ENCODE peak calls at places on chromosome 7, in eight cellular contexts. One of them, this sample, is unnamed. For H3K36me3, the result is how much of the 10 kb centered on the place peaks cover.

GRCh38 chr7:101644879-101645278 is 15.8 kb upstream of the MYL10 start:
- DNase-seq in suprapubic skin: no peak
- DNase-seq in stomach: peak
- DNase-seq in prostate gland: no peak
- DNase-seq in adrenal gland: no peak
- DNase-seq in uterus: no peak
- DNase-seq in PC-9: no peak
- DNase-seq in GM06990: no peak
- DNase-seq in this sample: no peak

GRCh38 chr7:112958775-112959174 is 127.9 kb downstream of the GPR85 start:
- DNase-seq in suprapubic skin: no peak
- DNase-seq in stomach: no peak
- DNase-seq in prostate gland: no peak
- DNase-seq in adrenal gland: no peak
- DNase-seq in uterus: no peak
- DNase-seq in PC-9: no peak
- DNase-seq in GM06990: no peak
- DNase-seq in this sample: no peak

GRCh38 chr7:152674860-152675760 is 831 bp downstream of the XRCC2 start:
- DNase-seq in suprapubic skin: no peak
- DNase-seq in stomach: no peak
- DNase-seq in prostate gland: no peak
- DNase-seq in adrenal gland: no peak
- DNase-seq in uterus: no peak
- DNase-seq in PC-9: no peak
- DNase-seq in GM06990: no peak
- DNase-seq in this sample: no peak

GRCh38 chr7:101814996-101815825 is 2.2 kb upstream of the CUX1 start:
- DNase-seq in suprapubic skin: peak
- DNase-seq in stomach: peak
- DNase-seq in prostate gland: peak
- DNase-seq in adrenal gland: peak
- DNase-seq in uterus: peak
- DNase-seq in PC-9: no peak
- DNase-seq in GM06990: peak
- DNase-seq in this sample: peak

GRCh38 chr7:85489498-85489897 is 302.6 kb upstream of the SEMA3D start:
- DNase-seq in suprapubic skin: no peak
- DNase-seq in stomach: no peak
- DNase-seq in prostate gland: no peak
- DNase-seq in adrenal gland: no peak
- DNase-seq in uterus: no peak
- DNase-seq in PC-9: no peak
- DNase-seq in GM06990: no peak
- DNase-seq in this sample: no peak

GRCh38 chr7:24842449-24843241 is 85.4 kb upstream of the GSDME start:
- DNase-seq in suprapubic skin: no peak
- DNase-seq in stomach: no peak
- DNase-seq in prostate gland: no peak
- DNase-seq in adrenal gland: no peak
- DNase-seq in uterus: no peak
- DNase-seq in PC-9: no peak
- DNase-seq in GM06990: peak
- DNase-seq in this sample: no peak

GRCh38 chr7:130791746-130792145 is 57.7 kb upstream of the KLF14 start:
- DNase-seq in suprapubic skin: no peak
- DNase-seq in stomach: no peak
- DNase-seq in prostate gland: no peak
- DNase-seq in adrenal gland: no peak
- DNase-seq in uterus: no peak
- DNase-seq in PC-9: no peak
- DNase-seq in GM06990: no peak
- DNase-seq in this sample: no peak

GRCh38 chr7:44212018-44212417 is 11.2 kb downstream of the YKT6 start:
- DNase-seq in suprapubic skin: peak
- DNase-seq in stomach: no peak
- DNase-seq in prostate gland: no peak
- DNase-seq in adrenal gland: no peak
- DNase-seq in uterus: no peak
- DNase-seq in PC-9: no peak
- DNase-seq in GM06990: no peak
- DNase-seq in this sample: no peak

GRCh38 chr7:148806187-148806586 is 77.9 kb downstream of the EZH2 start:
- DNase-seq in suprapubic skin: no peak
- DNase-seq in stomach: no peak
- DNase-seq in prostate gland: no peak
- DNase-seq in adrenal gland: no peak
- DNase-seq in uterus: no peak
- DNase-seq in PC-9: no peak
- DNase-seq in GM06990: no peak
- DNase-seq in this sample: no peak

GRCh38 chr7:157273208-157274202 is 63.3 kb upstream of the DNAJB6 start:
- DNase-seq in suprapubic skin: no peak
- DNase-seq in stomach: peak
- DNase-seq in prostate gland: peak
- DNase-seq in adrenal gland: peak
- DNase-seq in uterus: peak
- DNase-seq in PC-9: peak
- DNase-seq in GM06990: peak
- DNase-seq in this sample: peak

GRCh38 chr7:95511716-95512260 is 26.0 kb downstream of the ASB4 start:
- DNase-seq in suprapubic skin: peak
- DNase-seq in stomach: peak
- DNase-seq in prostate gland: peak
- DNase-seq in adrenal gland: peak
- DNase-seq in uterus: peak
- DNase-seq in PC-9: peak
- DNase-seq in GM06990: no peak
- DNase-seq in this sample: peak

GRCh38 chr7:101891936-101892640 is 74.7 kb downstream of the CUX1 start:
- DNase-seq in suprapubic skin: no peak
- DNase-seq in stomach: no peak
- DNase-seq in prostate gland: no peak
- DNase-seq in adrenal gland: no peak
- DNase-seq in uterus: no peak
- DNase-seq in PC-9: no peak
- DNase-seq in GM06990: no peak
- DNase-seq in this sample: no peak

GRCh38 chr7:139018910-139019309 is 16.9 kb downstream of the ZC3HAV1L start:
- DNase-seq in suprapubic skin: no peak
- DNase-seq in stomach: no peak
- DNase-seq in prostate gland: no peak
- DNase-seq in adrenal gland: no peak
- DNase-seq in uterus: no peak
- DNase-seq in PC-9: no peak
- DNase-seq in GM06990: no peak
- DNase-seq in this sample: no peak

GRCh38 chr7:135690566-135690965 is 28.3 kb downstream of the STMP1 start:
- DNase-seq in suprapubic skin: no peak
- DNase-seq in stomach: no peak
- DNase-seq in prostate gland: no peak
- DNase-seq in adrenal gland: no peak
- DNase-seq in uterus: no peak
- DNase-seq in PC-9: no peak
- DNase-seq in GM06990: no peak
- DNase-seq in this sample: no peak

GRCh38 chr7:108001759-108002725 is 919 bp downstream of the LAMB1 start:
- DNase-seq in suprapubic skin: no peak
- DNase-seq in stomach: no peak
- DNase-seq in prostate gland: no peak
- DNase-seq in adrenal gland: no peak
- DNase-seq in uterus: peak
- DNase-seq in PC-9: no peak
- DNase-seq in GM06990: no peak
- DNase-seq in this sample: no peak

DNA sequence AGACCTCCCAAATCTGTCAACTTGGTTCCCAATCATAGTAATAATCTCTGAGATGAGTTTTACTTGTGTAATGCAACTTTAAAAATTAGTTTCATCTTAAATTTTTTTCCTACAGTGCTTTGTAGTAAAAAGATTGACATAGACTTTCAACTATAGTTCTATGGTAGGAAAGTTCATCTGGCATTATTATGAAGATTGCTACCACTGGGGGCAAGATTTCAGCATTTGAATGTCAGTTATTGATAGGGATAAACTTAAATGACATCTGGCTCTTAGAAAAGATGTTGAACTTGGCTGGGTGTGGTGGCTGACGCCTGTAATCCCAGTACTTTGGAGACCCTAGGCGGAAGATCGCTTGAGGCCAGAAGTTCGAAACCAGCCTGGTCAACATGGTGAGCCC is 1.4 kb upstream of the TRA2A start:
- DNase-seq in suprapubic skin: no peak
- DNase-seq in stomach: no peak
- DNase-seq in prostate gland: no peak
- DNase-seq in adrenal gland: no peak
- DNase-seq in uterus: no peak
- DNase-seq in PC-9: no peak
- DNase-seq in GM06990: no peak
- DNase-seq in this sample: no peak
- TF ChIP-seq CTCF in suprapubic skin: no peak
- TF ChIP-seq CTCF in stomach: no peak
- TF ChIP-seq CTCF in prostate gland: no peak
- TF ChIP-seq CTCF in adrenal gland: no peak
- TF ChIP-seq CTCF in uterus: no peak
- TF ChIP-seq CTCF in PC-9: no peak
- TF ChIP-seq CTCF in GM06990: no peak
- TF ChIP-seq CTCF in this sample: no peak

DNA sequence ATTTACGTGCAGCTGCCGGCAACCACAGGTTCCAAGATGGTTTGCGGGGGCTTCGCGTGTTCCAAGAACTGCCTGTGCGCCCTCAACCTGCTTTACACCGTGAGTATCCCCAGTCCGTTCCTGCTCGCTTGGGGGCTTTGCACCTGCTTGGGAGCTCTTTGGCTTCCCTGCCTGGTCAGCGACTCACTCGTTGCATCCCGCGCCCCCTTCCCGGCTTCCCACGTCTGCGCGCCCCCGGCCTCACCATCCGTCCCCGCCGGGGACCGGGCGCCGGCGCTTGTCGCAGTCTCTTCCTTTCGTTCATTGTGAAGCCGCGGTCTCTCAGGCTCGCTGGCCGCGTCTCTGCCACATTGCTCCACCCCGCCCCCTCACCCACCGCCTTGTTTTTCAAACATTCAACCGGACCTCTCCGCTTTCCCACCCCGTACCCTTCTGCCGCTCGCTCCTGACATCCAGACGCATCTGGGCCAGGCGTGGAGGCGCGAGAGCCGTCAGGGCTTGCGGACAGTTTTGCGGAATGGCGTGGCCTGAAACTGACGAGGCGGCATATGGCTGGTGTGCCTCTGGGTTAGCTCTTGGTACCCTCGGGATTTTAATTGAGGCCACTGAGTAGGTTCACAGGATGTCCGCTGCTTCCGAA is 497 bp downstream of the TSPAN13 start:
- DNase-seq in suprapubic skin: peak
- DNase-seq in stomach: peak
- DNase-seq in prostate gland: peak
- DNase-seq in adrenal gland: peak
- DNase-seq in uterus: no peak
- DNase-seq in PC-9: no peak
- DNase-seq in GM06990: peak
- DNase-seq in this sample: peak
- H3K36me3 ChIP-seq in suprapubic skin: under half
- H3K36me3 ChIP-seq in stomach: under half
- H3K36me3 ChIP-seq in prostate gland: under half
- H3K36me3 ChIP-seq in adrenal gland: under half
- H3K36me3 ChIP-seq in uterus: under half
- H3K36me3 ChIP-seq in PC-9: under half
- H3K36me3 ChIP-seq in GM06990: under half
- H3K36me3 ChIP-seq in this sample: under half

DNA sequence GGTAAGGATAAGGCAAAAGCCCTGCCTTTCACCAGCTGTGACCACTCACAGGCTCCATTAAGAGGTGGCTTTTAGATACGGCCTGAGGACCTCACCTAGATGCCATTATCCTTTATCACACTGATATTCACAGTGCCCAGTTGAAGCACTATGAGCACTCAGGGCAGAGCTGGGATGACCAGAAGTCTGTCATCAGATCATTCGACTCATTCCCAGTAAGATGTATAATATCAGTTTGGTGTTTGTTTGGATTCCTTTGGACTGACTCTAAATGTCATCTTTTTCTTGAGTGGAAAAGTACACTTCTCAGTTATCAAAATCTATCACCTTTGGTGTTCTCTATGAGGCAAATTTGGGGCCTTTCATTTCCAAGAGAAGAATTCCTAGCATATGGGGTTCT is 18.7 kb downstream of the CCDC136 start:
- DNase-seq in suprapubic skin: no peak
- DNase-seq in stomach: no peak
- DNase-seq in prostate gland: no peak
- DNase-seq in adrenal gland: no peak
- DNase-seq in uterus: no peak
- DNase-seq in PC-9: no peak
- DNase-seq in GM06990: no peak
- DNase-seq in this sample: no peak
- H3K4me3 ChIP-seq in suprapubic skin: no peak
- H3K4me3 ChIP-seq in stomach: no peak
- H3K4me3 ChIP-seq in prostate gland: no peak
- H3K4me3 ChIP-seq in adrenal gland: no peak
- H3K4me3 ChIP-seq in uterus: no peak
- H3K4me3 ChIP-seq in PC-9: no peak
- H3K4me3 ChIP-seq in GM06990: no peak
- H3K4me3 ChIP-seq in this sample: no peak

GRCh38 chr7:51590746-51591145 is 274.1 kb upstream of the COBL start:
- DNase-seq in suprapubic skin: no peak
- DNase-seq in stomach: no peak
- DNase-seq in prostate gland: no peak
- DNase-seq in adrenal gland: no peak
- DNase-seq in uterus: no peak
- DNase-seq in PC-9: peak
- DNase-seq in GM06990: no peak
- DNase-seq in this sample: no peak

GRCh38 chr7:51592822-51593221 is 276.2 kb upstream of the COBL start:
- DNase-seq in suprapubic skin: no peak
- DNase-seq in stomach: no peak
- DNase-seq in prostate gland: no peak
- DNase-seq in adrenal gland: no peak
- DNase-seq in uterus: no peak
- DNase-seq in PC-9: peak
- DNase-seq in GM06990: no peak
- DNase-seq in this sample: no peak

GRCh38 chr7:51591223-51591622 is 274.6 kb upstream of the COBL start:
- DNase-seq in suprapubic skin: no peak
- DNase-seq in stomach: no peak
- DNase-seq in prostate gland: no peak
- DNase-seq in adrenal gland: no peak
- DNase-seq in uterus: no peak
- DNase-seq in PC-9: peak
- DNase-seq in GM06990: no peak
- DNase-seq in this sample: no peak

GRCh38 chr7:51589111-51589510 is 272.5 kb upstream of the COBL start:
- DNase-seq in suprapubic skin: no peak
- DNase-seq in stomach: no peak
- DNase-seq in prostate gland: no peak
- DNase-seq in adrenal gland: no peak
- DNase-seq in uterus: no peak
- DNase-seq in PC-9: peak
- DNase-seq in GM06990: no peak
- DNase-seq in this sample: no peak

DNA sequence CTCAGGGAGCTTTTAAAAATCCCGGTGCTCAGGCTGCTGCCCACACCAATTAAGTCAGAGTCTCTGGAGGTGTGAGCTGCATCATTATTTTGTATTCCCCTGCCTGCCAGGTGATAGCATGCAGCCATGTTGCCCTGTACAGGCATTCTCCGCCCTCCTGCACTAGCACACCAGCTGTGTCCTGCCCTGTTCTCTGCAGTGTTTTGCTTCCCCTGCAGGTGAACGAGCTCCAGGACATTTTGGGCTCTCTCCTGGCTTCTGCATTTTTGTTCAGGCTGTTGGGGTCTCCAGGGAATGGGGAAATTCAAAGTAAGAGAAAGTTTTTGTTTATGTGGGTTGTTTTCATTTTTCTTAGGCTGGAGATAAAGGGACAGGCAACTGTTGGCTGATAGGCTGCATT is 271.0 kb upstream of the COBL start:
- DNase-seq in suprapubic skin: no peak
- DNase-seq in stomach: no peak
- DNase-seq in prostate gland: no peak
- DNase-seq in adrenal gland: no peak
- DNase-seq in uterus: no peak
- DNase-seq in PC-9: no peak
- DNase-seq in GM06990: no peak
- DNase-seq in this sample: no peak
- TF ChIP-seq CTCF in suprapubic skin: no peak
- TF ChIP-seq CTCF in stomach: no peak
- TF ChIP-seq CTCF in prostate gland: no peak
- TF ChIP-seq CTCF in adrenal gland: no peak
- TF ChIP-seq CTCF in uterus: no peak
- TF ChIP-seq CTCF in PC-9: no peak
- TF ChIP-seq CTCF in GM06990: no peak
- TF ChIP-seq CTCF in this sample: no peak

This sample was measured in lung.